ENCODE peak calls at places on chromosomes 12 and 14, in eight cellular contexts. Y, J, S, H, C, G, V and F are unnamed samples.

GRCh38 chr12:78470354-78471195 is 394.0 kb upstream of the SYT1 start:
- DNase-seq in G (peak), J (peak), Y (peak), H (no peak), C (peak), V (peak), S (peak), F (no peak)

GRCh38 chr12:27083861-27084271 is 1.5 kb upstream of the C12orf71 start:
- DNase-seq in G (peak), J (peak), Y (peak), H (no peak), V (peak), C (peak), S (no peak), F (no peak)

GRCh38 chr12:131084341-131085011 is 130.8 kb downstream of the ADGRD1 start:
- DNase-seq in S (no peak), J (no peak), V (no peak), H (peak), C (no peak), Y (no peak), G (no peak), F (peak)

GRCh38 chr12:59005195-59005961 is 85.1 kb upstream of the LRIG3 start:
- DNase-seq in S (no peak), V (peak), J (no peak), Y (no peak), H (peak), C (peak), G (peak), F (no peak)

GRCh38 chr12:44589697-44590096 is 286.4 kb downstream of the NELL2 start:
- DNase-seq in C (no peak), J (no peak), S (no peak), G (no peak), V (no peak), H (no peak), Y (no peak), F (no peak)

GRCh38 chr12:57240926-57241555 is 9.9 kb downstream of the STAC3 start:
- DNase-seq in J (no peak), Y (no peak), H (no peak), V (no peak), S (no peak), G (no peak), C (no peak), F (no peak)

GRCh38 chr12:56719056-56719455 is 6.0 kb downstream of the NACA start:
- DNase-seq in S (no peak), V (no peak), H (no peak), J (no peak), G (no peak), Y (no peak), C (no peak), F (no peak)

GRCh38 chr12:45914090-45914489 is 76.3 kb downstream of the SCAF11 start:
- DNase-seq in V (peak), H (no peak), Y (peak), C (peak), S (peak), J (no peak), G (peak), F (no peak)

GRCh38 chr14:54133896-54134295 is 177.3 kb upstream of the BMP4 start:
- DNase-seq in G (peak), H (no peak), S (no peak), V (no peak), J (no peak), Y (peak), C (peak), F (no peak)

GRCh38 chr14:57865450-57866198 is at the start of gene SLC35F4:
- DNase-seq in Y (no peak), V (peak), J (peak), C (peak), G (no peak), S (no peak), H (no peak), F (no peak)

GRCh38 chr14:61462566-61463195 is 141.3 kb downstream of the PRKCH start:
- DNase-seq in G (peak), Y (peak), C (peak), V (peak), H (no peak), S (no peak), J (no peak), F (no peak)

GRCh38 chr12:42933461-42934081 is 344.0 kb upstream of the PRICKLE1 start:
- DNase-seq in G (no peak), J (no peak), S (no peak), Y (no peak), H (peak), V (no peak), C (peak), F (no peak)

GRCh38 chr12:114403044-114403689 is 2.8 kb downstream of the TBX5 start:
- DNase-seq in H (no peak), V (no peak), Y (no peak), C (peak), S (no peak), J (peak), G (peak), F (no peak)

GRCh38 chr14:106737025-106737424 is 1210.6 kb downstream of the TMEM121 start:
- DNase-seq in V (no peak), Y (no peak), G (no peak), S (no peak), J (no peak), H (no peak), C (no peak), F (no peak)

GRCh38 chr12:1422604-1423315 is 171.6 kb downstream of the FBXL14 start:
- DNase-seq in C (no peak), H (no peak), V (no peak), S (no peak), G (no peak), J (no peak), Y (no peak), F (no peak)

GRCh38 chr14:100832311-100832960 is 6.5 kb downstream of the MEG3 start:
- DNase-seq in J (no peak), C (no peak), Y (no peak), S (no peak), H (no peak), V (no peak), G (no peak), F (no peak)

GRCh38 chr14:64698899-64699298 is 5.3 kb upstream of the PLEKHG3 start:
- DNase-seq in G (no peak), V (no peak), H (no peak), J (no peak), C (peak), S (no peak), Y (no peak), F (no peak)

GRCh38 chr12:54486173-54486867 is 11.2 kb upstream of the NCKAP1L start:
- DNase-seq in G (no peak), Y (no peak), V (no peak), S (no peak), H (no peak), C (no peak), J (no peak), F (no peak)

GRCh38 chr12:111151441-111151840 is 217.5 kb downstream of the PHETA1 start:
- DNase-seq in V (no peak), C (no peak), G (no peak), S (no peak), Y (no peak), J (no peak), H (no peak), F (no peak)

GRCh38 chr12:52318241-52318990 is 2.8 kb downstream of the KRT83 start:
- DNase-seq in Y (no peak), G (no peak), J (no peak), S (no peak), C (no peak), H (no peak), V (no peak), F (no peak)

GRCh38 chr14:106657460-106657859 is 1131.1 kb downstream of the TMEM121 start:
- DNase-seq in H (no peak), G (no peak), V (no peak), S (no peak), J (no peak), Y (no peak), C (no peak), F (no peak)

GRCh38 chr12:42735869-42736361 is 146.4 kb upstream of the PRICKLE1 start:
- DNase-seq in J (no peak), C (no peak), V (no peak), Y (no peak), G (no peak), H (no peak), S (no peak), F (no peak)

GRCh38 chr12:52667509-52667908 is 12.7 kb downstream of the KRT1 start:
- DNase-seq in C (no peak), G (no peak), V (no peak), J (no peak), Y (no peak), S (no peak), H (no peak), F (no peak)

GRCh38 chr12:56237552-56237951 is 7.7 kb downstream of the SLC39A5 start:
- DNase-seq in G (no peak), Y (no peak), H (no peak), V (no peak), C (no peak), J (peak), S (no peak), F (no peak)

GRCh38 chr14:67245104-67245503 is 3.9 kb downstream of the PALS1 start:
- DNase-seq in C (no peak), H (no peak), V (no peak), S (no peak), G (no peak), Y (no peak), J (no peak), F (no peak)

GRCh38 chr14:94992046-94992445 is 165.3 kb downstream of the DICER1 start:
- DNase-seq in H (no peak), C (no peak), S (no peak), V (no peak), Y (no peak), J (no peak), G (peak), F (no peak)

GRCh38 chr14:68703093-68703492 is 89.8 kb downstream of the ZFP36L1 start:
- DNase-seq in Y (peak), C (no peak), S (no peak), J (no peak), G (peak), V (peak), H (no peak), F (no peak)

GRCh38 chr14:89848165-89848564 is 106.4 kb downstream of the EFCAB11 start:
- DNase-seq in Y (peak), G (peak), S (no peak), V (peak), C (no peak), H (no peak), J (no peak), F (no peak)

GRCh38 chr12:113528606-113529005 is 56.9 kb upstream of the LHX5 start:
- DNase-seq in G (no peak), C (no peak), H (no peak), J (no peak), S (no peak), Y (no peak), V (no peak), F (no peak)

GRCh38 chr14:104477804-104478375 is 101.7 kb upstream of the C14orf180 start:
- DNase-seq in G (no peak), Y (no peak), V (no peak), S (no peak), C (no peak), J (peak), H (no peak), F (no peak)

GRCh38 chr12:95446511-95446910 is 27.4 kb upstream of the METAP2 start:
- DNase-seq in C (peak), G (peak), Y (peak), H (peak), S (no peak), V (peak), J (peak), F (peak)

GRCh38 chr14:81436296-81437138 is 36.4 kb upstream of the STON2 start:
- DNase-seq in J (peak), C (peak), Y (peak), S (no peak), G (peak), V (peak), H (peak), F (no peak)

GRCh38 chr12:122449317-122449716 is 26.8 kb upstream of the CLIP1 start:
- DNase-seq in C (peak), G (peak), J (no peak), H (no peak), S (peak), Y (peak), V (peak), F (no peak)

GRCh38 chr12:119036878-119037493 is 55.6 kb downstream of the SRRM4 start:
- DNase-seq in H (no peak), S (peak), G (peak), V (no peak), C (peak), J (peak), Y (peak), F (no peak)

GRCh38 chr12:46472893-46473633 is 100.5 kb upstream of the SLC38A2 start:
- DNase-seq in S (no peak), Y (peak), V (peak), C (peak), H (no peak), G (peak), J (no peak), F (no peak)

GRCh38 chr14:101477648-101478047 is 83.6 kb upstream of the DIO3 start:
- DNase-seq in C (no peak), S (no peak), Y (no peak), G (no peak), V (no peak), H (no peak), J (no peak), F (peak)

GRCh38 chr14:20427231-20428009 is 8.5 kb downstream of the KLHL33 start:
- DNase-seq in V (peak), J (no peak), S (no peak), Y (peak), C (peak), H (no peak), G (peak), F (no peak)

GRCh38 chr12:49626169-49626835 is 2.9 kb downstream of the PRPF40B start:
- DNase-seq in Y (no peak), C (no peak), V (no peak), J (no peak), H (no peak), S (no peak), G (no peak), F (no peak)

GRCh38 chr12:93978553-93978952 is 169.8 kb upstream of the PLXNC1 start:
- DNase-seq in S (no peak), J (no peak), G (peak), V (peak), Y (peak), H (no peak), C (peak), F (no peak)

GRCh38 chr12:93982847-93983315 is 165.5 kb upstream of the PLXNC1 start:
- DNase-seq in J (no peak), V (peak), G (peak), H (no peak), S (peak), Y (peak), C (peak), F (no peak)

GRCh38 chr12:93984005-93984404 is 164.4 kb upstream of the PLXNC1 start:
- DNase-seq in H (no peak), V (no peak), G (no peak), Y (no peak), S (no peak), J (no peak), C (no peak), F (no peak)

GRCh38 chr12:93976024-93976423 is 172.4 kb upstream of the PLXNC1 start:
- DNase-seq in C (no peak), J (no peak), Y (no peak), G (no peak), H (no peak), V (no peak), S (no peak), F (no peak)

GRCh38 chr12:93979189-93979588 is 169.2 kb upstream of the PLXNC1 start:
- DNase-seq in S (peak), C (peak), G (no peak), J (no peak), V (peak), H (no peak), Y (peak), F (no peak)
- TF ChIP-seq CTCF in S (peak), C (peak), G (peak), J (peak), V (peak), H (peak), Y (peak), F (peak)

GRCh38 chr12:69278814-69279782 is 39.7 kb downstream of the CPSF6 start:
- DNase-seq in Y (no peak), C (no peak), V (no peak), J (no peak), G (no peak), S (no peak), H (no peak), F (no peak)

GRCh38 chr12:69287556-69287955 is 48.2 kb downstream of the CPSF6 start:
- DNase-seq in G (no peak), Y (no peak), S (no peak), C (no peak), J (no peak), V (no peak), H (no peak), F (no peak)

DNA sequence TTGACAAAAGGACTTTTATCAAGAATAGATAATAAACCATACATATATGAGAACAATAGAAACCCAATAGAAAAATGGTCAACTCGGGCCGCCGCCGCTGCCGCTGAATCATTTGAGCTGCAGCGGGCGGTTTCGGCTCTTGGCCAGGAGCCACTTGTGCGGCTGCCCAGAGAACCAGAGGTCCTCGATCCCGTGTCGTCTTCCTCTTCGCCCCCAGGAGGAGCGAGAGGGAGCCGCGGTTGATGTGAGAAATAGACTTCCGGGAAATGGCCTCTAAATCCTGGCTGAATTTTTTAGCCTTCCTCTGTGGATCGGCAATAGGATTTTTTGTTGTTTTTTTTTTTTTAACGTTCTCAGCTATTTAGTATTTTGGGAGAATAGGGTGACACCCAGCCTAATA is 44.8 kb downstream of the CPSF6 start:
- DNase-seq in H (peak), S (no peak), V (peak), C (peak), G (peak), Y (peak), J (peak), F (peak)
- TF ChIP-seq CTCF in H (no peak), S (no peak), V (no peak), C (no peak), G (peak), Y (peak), J (no peak), F (no peak)

DNA sequence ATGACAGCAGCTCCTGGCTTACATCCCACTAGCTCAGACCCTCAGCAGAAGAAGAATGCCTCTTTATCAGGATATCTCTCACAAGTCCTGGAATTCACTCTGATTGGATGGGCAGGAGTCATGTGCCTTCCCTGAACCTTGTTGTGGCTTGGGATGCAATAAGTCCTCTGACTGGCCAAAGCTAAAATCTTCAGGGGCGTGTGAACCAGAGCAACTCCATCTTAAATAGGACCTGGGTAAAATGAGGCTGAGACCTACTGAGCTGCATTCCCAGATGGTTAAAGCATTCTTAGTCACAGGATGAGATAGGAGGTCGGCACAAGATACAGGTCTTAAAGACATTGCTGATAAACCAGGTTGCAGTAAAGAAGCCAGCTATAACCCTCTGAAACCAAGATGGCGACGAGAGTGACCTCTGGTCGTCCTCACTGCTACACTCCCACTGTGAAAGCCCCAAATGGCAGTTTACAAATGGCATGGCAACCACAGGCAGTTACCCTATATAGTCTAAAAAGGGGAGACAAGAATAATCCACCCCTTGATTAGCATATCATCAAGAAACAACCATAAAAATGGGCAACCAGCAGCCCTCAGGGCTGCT is 60.4 kb upstream of the FICD start:
- DNase-seq in S (no peak), C (no peak), G (no peak), V (no peak), Y (no peak), J (no peak), H (no peak), F (no peak)
- TF ChIP-seq CTCF in S (no peak), C (no peak), G (no peak), V (no peak), Y (no peak), J (no peak), H (no peak), F (no peak)

GRCh38 chr12:98513379-98514318 is 1.7 kb upstream of the TMPO start:
- DNase-seq in J (no peak), C (no peak), G (no peak), Y (no peak), V (no peak), H (no peak), S (no peak), F (no peak)
- TF ChIP-seq CTCF in J (no peak), C (no peak), G (no peak), Y (no peak), V (no peak), H (no peak), S (no peak), F (no peak)

GRCh38 chr12:14450479-14450878 is 85.0 kb downstream of the ATF7IP start:
- DNase-seq in J (no peak), Y (no peak), C (no peak), G (no peak), H (no peak), S (no peak), V (no peak), F (no peak)

GRCh38 chr12:14452865-14453264 is 87.4 kb downstream of the ATF7IP start:
- DNase-seq in V (no peak), C (no peak), G (no peak), J (no peak), S (no peak), Y (no peak), H (no peak), F (no peak)

DNA sequence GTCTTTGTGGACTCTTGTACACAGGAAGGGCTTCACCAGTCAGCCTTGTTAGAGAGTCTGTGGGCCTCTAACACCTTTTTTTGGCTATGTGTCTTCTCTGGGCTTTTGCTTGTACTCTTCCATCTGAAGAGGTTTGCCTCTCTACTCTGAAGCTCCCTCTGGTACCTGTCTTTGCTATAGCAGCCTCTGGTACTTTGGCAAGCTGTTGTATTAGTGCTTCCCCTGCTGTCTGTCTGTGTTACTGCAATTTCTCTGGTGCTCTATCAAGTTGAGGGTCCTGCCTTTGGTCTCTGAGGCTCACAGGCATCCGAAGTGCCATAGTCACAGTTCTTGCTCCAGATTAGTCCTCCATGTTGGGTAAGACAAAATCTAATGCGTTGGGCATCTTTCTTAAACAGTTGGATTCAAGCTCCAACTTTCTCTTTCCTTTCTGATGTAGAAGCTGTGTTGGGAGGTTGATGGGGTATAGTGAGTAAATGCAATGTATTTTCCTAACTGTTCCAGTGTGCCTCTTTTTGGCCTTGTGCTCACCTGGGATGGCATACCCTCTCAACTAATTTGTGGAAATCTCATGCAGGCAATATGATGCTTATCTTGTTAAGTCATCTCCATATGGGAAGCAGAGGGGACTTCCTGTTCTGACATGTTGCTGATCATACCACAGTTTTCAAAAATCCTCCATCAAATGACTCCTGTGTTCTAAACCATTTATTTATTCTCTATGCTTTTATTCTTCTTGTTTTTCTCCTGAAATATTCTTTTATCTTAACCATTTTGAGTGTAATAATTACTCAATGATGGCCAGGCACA is 88.8 kb downstream of the ATF7IP start:
- DNase-seq in C (peak), G (peak), V (peak), Y (peak), H (no peak), S (peak), J (peak), F (no peak)
- TF ChIP-seq CTCF in C (peak), G (peak), V (peak), Y (peak), H (no peak), S (peak), J (peak), F (peak)